ENCODE peak calls at places on chromosomes 2 and 18, in four cellular contexts. V, B, P and L are unnamed samples. For H3K27me3, the result is how much of the 10 kb centered on the place peaks cover.

GRCh38 chr2:36769106-36769505 is 72.6 kb downstream of the VIT start:
- DNase-seq in V (no peak), B (no peak), P (no peak), L (no peak)

GRCh38 chr2:200322607-200323006 is 16.1 kb downstream of the SPATS2L start:
- DNase-seq in V (no peak), B (no peak), P (no peak), L (no peak)

GRCh38 chr2:7881038-7881437 is 800.8 kb upstream of the ID2 start:
- DNase-seq in V (peak), B (no peak), P (peak), L (no peak)

GRCh38 chr18:79870369-79871025 is 72.8 kb downstream of the KCNG2 start:
- DNase-seq in V (no peak), B (peak), P (no peak), L (peak)

GRCh38 chr2:85459771-85460170 is 41.3 kb downstream of the SH2D6 start:
- DNase-seq in V (no peak), B (no peak), P (no peak), L (no peak)

GRCh38 chr2:32798841-32799240 is 147.9 kb upstream of the LTBP1 start:
- DNase-seq in V (peak), B (no peak), P (peak), L (no peak)

GRCh38 chr2:207087046-207087902 is 78.5 kb downstream of the KLF7 start:
- DNase-seq in V (no peak), B (peak), P (no peak), L (no peak)

GRCh38 chr2:28096421-28096820 is 205.9 kb downstream of the BABAM2 start:
- DNase-seq in V (peak), B (no peak), P (peak), L (no peak)

GRCh38 chr18:79614211-79615028 is 65.2 kb upstream of the CTDP1 start:
- DNase-seq in V (no peak), B (no peak), P (no peak), L (peak)

GRCh38 chr18:57959278-57959677 is 84.7 kb upstream of the NEDD4L start:
- DNase-seq in V (peak), B (peak), P (peak), L (peak)

GRCh38 chr2:128791120-128791982 is 472.7 kb upstream of the HS6ST1 start:
- DNase-seq in V (no peak), B (no peak), P (no peak), L (no peak)

GRCh38 chr2:210630904-210631560 is 74.6 kb downstream of the CPS1 start:
- DNase-seq in V (no peak), B (no peak), P (no peak), L (no peak)

GRCh38 chr18:64110692-64111480 is 38.0 kb downstream of the LINC00305 start:
- DNase-seq in V (no peak), B (no peak), P (no peak), L (no peak)

GRCh38 chr2:197873293-197873701 is 68.9 kb downstream of the PLCL1 start:
- DNase-seq in V (peak), B (no peak), P (peak), L (no peak)

GRCh38 chr2:47534179-47534919 is 131.4 kb downstream of the MSH2 start:
- DNase-seq in V (peak), B (peak), P (peak), L (peak)

GRCh38 chr2:239273280-239274234 is 127.3 kb downstream of the HDAC4 start:
- DNase-seq in V (no peak), B (no peak), P (no peak), L (peak)

GRCh38 chr2:30428827-30429461 is 18.1 kb upstream of the LCLAT1 start:
- DNase-seq in V (no peak), B (no peak), P (no peak), L (no peak)

GRCh38 chr2:27451095-27451494 is 8.9 kb downstream of the KRTCAP3 start:
- DNase-seq in V (no peak), B (no peak), P (no peak), L (no peak)

GRCh38 chr2:169507698-169508097 is 1.8 kb upstream of the KLHL41 start:
- DNase-seq in V (peak), B (no peak), P (peak), L (peak)

GRCh38 chr18:12921178-12921577 is 26.6 kb upstream of the SEH1L start:
- DNase-seq in V (no peak), B (no peak), P (no peak), L (no peak)

GRCh38 chr2:3377279-3377611 is 373 bp downstream of the EIPR1 start:
- DNase-seq in V (peak), B (peak), P (peak), L (peak)

GRCh38 chr2:209463226-209463625 is 39.4 kb downstream of the MAP2 start:
- DNase-seq in V (no peak), B (no peak), P (no peak), L (no peak)

GRCh38 chr18:60984496-60984895 is 348.7 kb upstream of the CDH20 start:
- DNase-seq in V (peak), B (no peak), P (peak), L (no peak)

GRCh38 chr18:36993068-36993467 is 164.1 kb downstream of the KIAA1328 start:
- DNase-seq in V (peak), B (no peak), P (peak), L (peak)

GRCh38 chr2:1745171-1746023 is 1.1 kb upstream of the PXDN start:
- DNase-seq in V (no peak), B (no peak), P (no peak), L (no peak)

GRCh38 chr2:30127016-30127893 is 19.6 kb upstream of the YPEL5 start:
- DNase-seq in V (peak), B (no peak), P (peak), L (peak)

GRCh38 chr2:121038831-121039230 is 246.2 kb downstream of the TFCP2L1 start:
- DNase-seq in V (peak), B (peak), P (no peak), L (no peak)

GRCh38 chr2:11698009-11698922 is 28.3 kb upstream of the NTSR2 start:
- DNase-seq in V (peak), B (no peak), P (peak), L (peak)
- TF ChIP-seq CTCF in V (no peak), B (no peak), P (no peak), L (no peak)

GRCh38 chr2:118224144-118224887 is 136.0 kb downstream of the INSIG2 start:
- DNase-seq in V (peak), B (peak), P (no peak), L (peak)
- H3K27me3 ChIP-seq in V (under half), B (half or more), P (half or more), L (half or more)

DNA sequence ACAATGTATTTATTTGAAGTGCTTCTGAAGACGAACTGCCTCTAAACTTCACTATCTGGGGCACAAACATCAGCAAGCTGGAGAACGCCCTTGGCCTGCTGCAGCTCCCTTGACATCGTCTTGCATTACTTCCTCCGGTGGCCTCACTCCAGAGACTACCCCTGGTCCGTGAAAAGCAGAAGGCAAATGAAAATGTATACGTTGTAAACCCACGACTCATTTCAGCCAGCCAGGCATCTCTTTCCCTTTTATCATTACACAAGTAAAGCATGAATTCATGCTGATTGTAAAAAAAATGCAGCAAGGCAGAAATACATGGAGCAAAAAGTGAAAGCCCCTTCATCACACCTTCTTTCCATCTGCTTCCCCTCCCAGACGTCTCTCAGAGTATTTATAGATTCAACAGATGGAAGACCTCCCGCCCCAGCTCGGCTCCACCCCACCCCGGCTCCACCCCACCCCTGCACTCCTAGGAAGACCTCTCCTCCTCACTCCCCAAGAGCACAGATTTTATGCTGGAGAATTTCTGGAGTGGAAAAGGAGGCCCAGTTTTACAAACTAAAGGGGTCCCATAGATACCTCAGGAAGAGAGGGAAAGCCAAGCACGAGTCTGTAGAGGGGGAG is 41.6 kb upstream of the RALBP1 start:
- DNase-seq in V (no peak), B (no peak), P (no peak), L (no peak)
- H3K4me3 ChIP-seq in V (no peak), B (no peak), P (no peak), L (no peak)

GRCh38 chr2:23925702-23926288 is 1.1 kb downstream of the ATAD2B start:
- DNase-seq in V (peak), B (no peak), P (peak), L (peak)

GRCh38 chr2:23926750-23927627 is at the start of gene ATAD2B:
- DNase-seq in V (peak), B (peak), P (peak), L (peak)

GRCh38 chr2:23924589-23925359 is 2.1 kb downstream of the ATAD2B start:
- DNase-seq in V (no peak), B (no peak), P (no peak), L (peak)

DNA sequence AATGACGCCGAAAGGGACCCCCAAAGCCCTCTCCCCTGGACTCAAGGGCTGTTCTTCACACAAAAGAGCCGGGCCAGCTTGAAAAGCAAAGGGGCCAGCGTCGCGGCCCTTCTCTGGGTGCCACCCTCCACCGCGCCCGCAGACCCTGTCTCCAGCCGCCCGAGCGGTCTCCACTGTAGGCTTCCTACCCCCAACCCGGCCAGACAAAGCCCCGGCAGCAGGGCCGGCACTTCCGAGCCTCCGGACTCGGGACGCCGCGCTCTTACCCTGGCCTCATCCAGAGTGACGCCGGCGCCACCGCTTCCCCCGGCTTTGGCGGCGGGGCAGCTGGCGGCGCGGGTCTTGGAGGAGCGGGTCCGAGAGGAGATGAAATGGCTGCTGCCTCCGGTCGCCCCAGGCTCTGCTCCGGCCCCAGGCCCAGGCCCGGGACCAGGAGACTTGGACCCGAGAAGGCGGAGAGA is 604 bp downstream of the ATAD2B start:
- DNase-seq in V (no peak), B (peak), P (no peak), L (peak)
- TF ChIP-seq CTCF in V (no peak), B (no peak), P (no peak), L (no peak)